ENCODE peak calls at places on chromosomes 13 and 19, in five cellular contexts. I, Y, O, Z and B are unnamed samples.

GRCh38 chr19:38852231-38853044 is 2.7 kb upstream of the HNRNPL start:
- DNase-seq in I (peak), Y (peak), O (peak), Z (peak), B (peak)

GRCh38 chr19:48403606-48404005 is 10.1 kb downstream of the GRIN2D start:
- DNase-seq in I (peak), Y (peak), O (peak), Z (peak), B (peak)

GRCh38 chr19:49080392-49080791 is 4.9 kb upstream of the SNRNP70 start:
- DNase-seq in I (no peak), Y (no peak), O (no peak), Z (no peak), B (no peak)

GRCh38 chr13:110448230-110448629 is 113.3 kb downstream of the RAB20 start:
- DNase-seq in I (peak), Y (peak), O (peak), Z (no peak), B (peak)

GRCh38 chr13:97319088-97319487 is 97.0 kb downstream of the MBNL2 start:
- DNase-seq in I (no peak), Y (peak), O (peak), Z (no peak), B (no peak)

GRCh38 chr13:99356216-99357089 is 49.3 kb upstream of the GPR183 start:
- DNase-seq in I (peak), Y (peak), O (peak), Z (peak), B (peak)

GRCh38 chr13:33261426-33262068 is 24.0 kb downstream of the STARD13 start:
- DNase-seq in I (no peak), Y (peak), O (no peak), Z (no peak), B (no peak)

GRCh38 chr19:18612772-18613588 is at the start of gene TMEM59L:
- DNase-seq in I (no peak), Y (no peak), O (no peak), Z (no peak), B (no peak)

GRCh38 chr19:55563261-55563690 is 17.4 kb downstream of the ZNF579 start:
- DNase-seq in I (peak), Y (no peak), O (no peak), Z (peak), B (no peak)

GRCh38 chr19:58085348-58085875 is 12.6 kb downstream of the ZSCAN18 start:
- DNase-seq in I (no peak), Y (no peak), O (no peak), Z (no peak), B (no peak)

GRCh38 chr19:15200575-15201364 is at the start of gene NOTCH3:
- DNase-seq in I (no peak), Y (no peak), O (no peak), Z (no peak), B (no peak)

GRCh38 chr13:36124236-36124822 is 6.9 kb downstream of the DCLK1 start:
- DNase-seq in I (peak), Y (peak), O (peak), Z (no peak), B (no peak)

GRCh38 chr19:41816761-41817160 is 20.4 kb downstream of the CEACAM3 start:
- DNase-seq in I (no peak), Y (no peak), O (no peak), Z (peak), B (no peak)

GRCh38 chr19:46786236-46787039 is 2.0 kb downstream of the SLC1A5 start:
- DNase-seq in I (peak), Y (peak), O (peak), Z (peak), B (peak)

GRCh38 chr13:43140985-43141384 is 117.6 kb downstream of the DNAJC15 start:
- DNase-seq in I (no peak), Y (no peak), O (no peak), Z (no peak), B (no peak)

GRCh38 chr19:13781547-13781946 is 7.3 kb downstream of the C19orf53 start:
- DNase-seq in I (peak), Y (peak), O (peak), Z (peak), B (peak)

GRCh38 chr19:35442091-35442490 is 6.0 kb upstream of the FFAR2 start:
- DNase-seq in I (no peak), Y (no peak), O (no peak), Z (no peak), B (no peak)

GRCh38 chr19:4639531-4640246 is 373 bp downstream of the TNFAIP8L1 start:
- DNase-seq in I (no peak), Y (no peak), O (no peak), Z (peak), B (no peak)

GRCh38 chr19:33683881-33684549 is 62.3 kb downstream of the CHST8 start:
- DNase-seq in I (peak), Y (peak), O (peak), Z (no peak), B (peak)

GRCh38 chr13:60514891-60515290 is 117.9 kb downstream of the TDRD3 start:
- DNase-seq in I (no peak), Y (peak), O (no peak), Z (no peak), B (no peak)

GRCh38 chr13:29428310-29428991 is 167.0 kb downstream of the SLC7A1 start:
- DNase-seq in I (peak), Y (no peak), O (peak), Z (no peak), B (peak)

GRCh38 chr19:41545547-41545946 is 30.4 kb upstream of the CEACAM21 start:
- DNase-seq in I (no peak), Y (no peak), O (no peak), Z (no peak), B (no peak)

GRCh38 chr13:98293570-98294142 is 116.6 kb upstream of the RNF113B start:
- DNase-seq in I (no peak), Y (peak), O (no peak), Z (no peak), B (no peak)

GRCh38 chr13:113291997-113292862 is 4.8 kb upstream of the LAMP1 start:
- DNase-seq in I (no peak), Y (peak), O (peak), Z (no peak), B (no peak)

GRCh38 chr19:46392837-46393236 is 20.5 kb downstream of the CCDC8 start:
- DNase-seq in I (no peak), Y (no peak), O (no peak), Z (no peak), B (no peak)

GRCh38 chr19:17889609-17890214 is 18.0 kb downstream of the SLC5A5 start:
- DNase-seq in I (peak), Y (peak), O (peak), Z (no peak), B (peak)

GRCh38 chr13:33228645-33229445 is 56.7 kb downstream of the STARD13 start:
- DNase-seq in I (peak), Y (peak), O (peak), Z (no peak), B (peak)

DNA sequence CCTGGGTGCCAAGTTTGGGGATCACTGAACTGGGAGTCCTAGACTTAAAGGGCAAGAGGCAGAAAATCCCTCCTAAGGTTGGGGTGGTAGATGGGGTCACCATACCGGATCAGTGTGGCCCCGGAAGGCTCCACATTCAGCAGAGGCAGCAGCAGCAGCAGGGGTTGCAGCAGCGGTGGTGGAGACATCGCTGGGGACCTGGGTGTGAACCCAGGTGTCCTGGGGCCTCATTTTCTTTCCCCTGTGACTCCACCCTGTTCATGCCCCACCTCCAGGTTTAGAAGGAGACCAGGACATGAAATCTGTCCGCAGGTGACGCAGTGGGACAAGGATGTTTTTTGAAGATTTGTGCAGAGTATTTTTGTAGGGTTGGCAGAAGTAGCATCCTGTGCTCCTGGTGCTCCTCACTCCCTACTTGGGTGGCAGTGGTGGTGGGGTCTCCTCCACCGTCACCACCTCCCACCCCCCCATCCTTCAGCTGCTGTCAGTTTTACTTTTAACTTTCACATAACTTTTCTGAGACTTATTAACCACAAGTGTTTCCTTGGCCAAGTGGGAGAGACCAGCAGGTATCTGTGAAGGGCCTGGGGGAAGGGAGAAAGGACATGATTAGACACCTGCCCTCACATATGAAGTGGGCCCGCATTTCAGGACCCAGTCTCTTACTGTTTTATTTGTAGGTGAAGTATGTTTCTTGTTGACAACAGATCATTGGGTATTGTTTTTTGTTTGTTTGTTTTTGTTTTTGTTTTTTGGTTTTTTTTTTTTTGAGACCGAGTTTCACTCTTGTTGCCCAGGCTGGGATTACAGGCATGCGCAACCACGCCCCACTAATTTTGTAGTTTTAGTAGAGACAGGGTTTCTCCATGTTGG is at the start of gene NAPSA:
- DNase-seq in I (no peak), Y (no peak), O (no peak), Z (no peak), B (no peak)
- H3K4me3 ChIP-seq in I (no peak), Y (no peak), O (no peak), Z (no peak), B (no peak)

GRCh38 chr19:2720777-2721569 is at the start of gene DIRAS1:
- DNase-seq in I (no peak), Y (no peak), O (no peak), Z (no peak), B (no peak)

GRCh38 chr19:2721570-2722540 is 683 bp upstream of the DIRAS1 start:
- DNase-seq in I (no peak), Y (no peak), O (no peak), Z (no peak), B (no peak)

GRCh38 chr19:2719232-2719735 is 1.9 kb downstream of the DIRAS1 start:
- DNase-seq in I (no peak), Y (no peak), O (no peak), Z (no peak), B (no peak)

GRCh38 chr19:2717638-2718541 is 3.3 kb downstream of the DIRAS1 start:
- DNase-seq in I (no peak), Y (no peak), O (no peak), Z (no peak), B (no peak)

DNA sequence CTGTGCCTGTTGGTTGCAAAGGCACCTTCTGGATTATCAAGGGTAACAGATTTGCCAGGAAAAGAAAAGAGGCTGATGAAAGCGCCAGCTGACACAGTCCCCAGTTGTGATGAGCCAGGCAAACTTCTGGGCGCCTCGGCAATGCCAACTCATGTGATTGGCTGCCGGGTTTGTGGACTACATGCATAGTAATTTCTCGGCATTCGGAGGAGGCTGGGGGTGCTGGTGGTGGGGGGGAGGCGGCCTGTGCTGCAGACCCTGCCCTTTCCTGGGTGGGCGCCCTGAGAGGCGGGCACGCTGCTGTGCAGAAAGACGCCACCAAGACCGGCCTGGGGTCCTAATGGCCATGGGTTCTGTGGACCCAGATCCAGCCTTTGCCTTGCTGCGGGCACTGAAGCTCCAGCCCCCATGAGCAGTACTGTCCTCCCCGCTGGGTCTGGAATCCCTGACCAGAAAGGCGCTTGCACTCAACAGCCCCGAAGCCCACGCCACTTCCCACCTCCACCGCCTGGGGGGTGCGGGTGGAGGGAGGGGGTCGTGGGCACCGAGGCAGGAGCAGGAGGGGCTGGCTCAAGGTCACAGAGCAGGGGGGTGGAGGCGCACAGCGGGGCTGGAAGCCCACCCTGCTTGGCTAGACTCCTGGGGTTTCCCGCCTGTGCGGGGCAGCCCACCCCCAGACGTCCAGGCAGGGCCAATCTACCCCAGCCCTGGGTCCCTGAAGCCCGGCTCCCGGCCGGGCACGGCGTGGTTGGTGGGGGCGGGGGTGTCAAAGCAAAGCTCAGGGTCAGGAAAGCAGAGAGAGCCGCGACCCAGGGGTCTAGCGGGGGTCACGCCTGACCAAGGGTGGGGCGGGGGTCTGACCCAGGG is 1.0 kb downstream of the DIRAS1 start:
- DNase-seq in I (peak), Y (peak), O (peak), Z (no peak), B (no peak)
- TF ChIP-seq CTCF in I (no peak), Y (no peak), O (no peak), Z (no peak), B (no peak)

GRCh38 chr13:46521486-46521885 is 31.5 kb upstream of the LRCH1 start:
- DNase-seq in I (no peak), Y (no peak), O (no peak), Z (no peak), B (no peak)
- H3K4me3 ChIP-seq in I (no peak), Y (no peak), O (no peak), Z (no peak), B (no peak)

DNA sequence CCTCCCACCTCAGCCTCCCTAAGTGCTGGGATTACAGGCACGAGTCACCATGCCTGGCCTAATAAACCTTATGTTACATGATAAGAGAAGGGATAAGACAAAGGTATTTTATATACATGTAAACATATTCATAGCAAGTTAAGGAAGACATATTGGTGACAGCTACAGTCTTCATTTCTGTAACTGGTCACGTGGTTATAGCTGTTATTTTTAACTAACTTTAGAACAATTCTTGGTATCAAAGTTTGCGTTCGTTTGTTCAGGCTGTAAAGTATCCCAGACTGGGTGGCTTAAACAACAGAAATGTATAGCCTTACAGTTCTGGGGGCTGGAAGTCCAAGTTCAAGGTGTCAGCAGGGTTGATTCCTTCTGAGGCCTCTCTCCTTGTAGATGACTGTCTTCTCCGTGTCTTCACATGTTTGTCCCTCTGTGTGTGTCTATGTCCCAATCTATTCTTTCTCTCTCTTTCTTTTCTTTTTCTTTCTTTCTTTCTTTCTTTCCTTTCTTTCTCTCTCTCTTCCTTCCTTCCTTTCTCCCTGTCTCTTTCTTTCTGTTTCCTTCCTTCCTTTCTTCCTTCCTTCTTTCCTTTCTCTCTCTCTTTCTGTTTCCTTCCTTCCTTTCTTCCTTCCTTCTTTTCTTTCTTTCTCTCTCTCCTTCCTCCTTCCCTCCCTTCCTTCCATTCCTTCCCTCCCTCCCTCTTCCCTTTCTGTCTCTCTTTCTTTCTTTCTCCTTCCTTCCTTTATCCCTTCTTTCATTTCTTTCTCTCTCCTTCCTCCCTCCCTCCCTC is 7.6 kb downstream of the ACTL9 start:
- DNase-seq in I (no peak), Y (no peak), O (no peak), Z (no peak), B (no peak)
- TF ChIP-seq CTCF in I (no peak), Y (no peak), O (no peak), Z (no peak), B (no peak)